ENCODE peak calls at places on chromosomes 16 and 17, in seven cellular contexts. K, L, Z, J, A, Q and I are unnamed samples.

GRCh38 chr16:59392911-59393310 is 658.8 kb upstream of the GOT2 start:
- DNase-seq in K (no peak), A (no peak), L (no peak), Q (no peak), Z (no peak), J (no peak), I (no peak)

GRCh38 chr16:86343111-86343642 is 167.2 kb upstream of the FOXF1 start:
- DNase-seq in L (no peak), Q (no peak), J (peak), A (no peak), K (no peak), Z (no peak), I (no peak)

GRCh38 chr16:89026121-89026612 is 49.2 kb upstream of the CBFA2T3 start:
- DNase-seq in A (no peak), J (no peak), K (no peak), Q (peak), L (no peak), Z (no peak), I (peak)

GRCh38 chr17:7313028-7313889 is 1.9 kb downstream of the GPS2 start:
- DNase-seq in A (peak), Q (peak), J (no peak), K (no peak), Z (no peak), L (peak), I (no peak)

GRCh38 chr17:60165976-60166375 is 16.2 kb downstream of the CA4 start:
- DNase-seq in A (no peak), J (no peak), L (no peak), Q (no peak), K (no peak), Z (no peak), I (no peak)

GRCh38 chr17:31495049-31495885 is 103.8 kb downstream of the RAB11FIP4 start:
- DNase-seq in Z (no peak), K (no peak), A (no peak), J (peak), Q (no peak), L (no peak), I (no peak)

GRCh38 chr17:19021622-19022083 is 17.1 kb upstream of the FAM83G start:
- DNase-seq in A (no peak), Z (no peak), L (no peak), Q (peak), J (no peak), K (no peak), I (no peak)

GRCh38 chr16:77459534-77460412 is 24.9 kb upstream of the ADAMTS18 start:
- DNase-seq in A (no peak), Q (no peak), J (no peak), L (no peak), Z (no peak), K (no peak), I (no peak)

GRCh38 chr17:14333506-14333905 is 32.6 kb downstream of the HS3ST3B1 start:
- DNase-seq in A (no peak), Q (no peak), L (no peak), K (no peak), J (no peak), Z (no peak), I (no peak)

GRCh38 chr17:9356488-9356911 is 219.1 kb downstream of the STX8 start:
- DNase-seq in L (no peak), Q (no peak), K (no peak), J (no peak), A (no peak), Z (no peak), I (no peak)

GRCh38 chr16:51355871-51356270 is 204.8 kb upstream of the SALL1 start:
- DNase-seq in J (no peak), K (no peak), A (no peak), Q (no peak), L (no peak), Z (no peak), I (no peak)

GRCh38 chr17:32565401-32565800 is 78.6 kb downstream of the CDK5R1 start:
- DNase-seq in A (peak), L (no peak), J (no peak), Z (no peak), K (no peak), Q (no peak), I (no peak)

GRCh38 chr17:79842656-79843474 is 3.6 kb upstream of the CBX4 start:
- DNase-seq in K (no peak), J (peak), Q (no peak), A (no peak), Z (no peak), L (no peak), I (no peak)

GRCh38 chr16:11396241-11397048 is 51.2 kb downstream of the RMI2 start:
- DNase-seq in A (peak), L (peak), K (peak), Q (peak), Z (peak), J (peak), I (no peak)

GRCh38 chr16:31409433-31409832 is 16.3 kb downstream of the ITGAD start:
- DNase-seq in L (no peak), Z (no peak), A (no peak), K (no peak), Q (no peak), J (no peak), I (no peak)

GRCh38 chr17:77905766-77906165 is 52.7 kb upstream of the TNRC6C start:
- DNase-seq in K (no peak), A (no peak), Z (no peak), Q (no peak), L (no peak), J (no peak), I (no peak)

GRCh38 chr16:73023752-73024570 is 24.0 kb downstream of the ZFHX3 start:
- DNase-seq in L (no peak), Q (no peak), Z (no peak), K (no peak), J (no peak), A (peak), I (no peak)

GRCh38 chr16:89687092-89687940 is 827 bp downstream of the CDK10 start:
- DNase-seq in A (peak), K (no peak), J (no peak), L (no peak), Z (no peak), Q (peak), I (peak)

GRCh38 chr17:37576281-37576680 is 32.9 kb downstream of the SYNRG start:
- DNase-seq in L (no peak), Z (no peak), Q (no peak), K (no peak), J (no peak), A (no peak), I (no peak)

GRCh38 chr17:48037036-48037881 is at the start of gene COPZ2:
- DNase-seq in Z (peak), J (peak), A (peak), Q (no peak), L (peak), K (no peak), I (no peak)
- TF ChIP-seq TAF1 in Z (no peak), J (no peak), A (no peak), Q (no peak), L (no peak), K (peak), I (no peak)

DNA sequence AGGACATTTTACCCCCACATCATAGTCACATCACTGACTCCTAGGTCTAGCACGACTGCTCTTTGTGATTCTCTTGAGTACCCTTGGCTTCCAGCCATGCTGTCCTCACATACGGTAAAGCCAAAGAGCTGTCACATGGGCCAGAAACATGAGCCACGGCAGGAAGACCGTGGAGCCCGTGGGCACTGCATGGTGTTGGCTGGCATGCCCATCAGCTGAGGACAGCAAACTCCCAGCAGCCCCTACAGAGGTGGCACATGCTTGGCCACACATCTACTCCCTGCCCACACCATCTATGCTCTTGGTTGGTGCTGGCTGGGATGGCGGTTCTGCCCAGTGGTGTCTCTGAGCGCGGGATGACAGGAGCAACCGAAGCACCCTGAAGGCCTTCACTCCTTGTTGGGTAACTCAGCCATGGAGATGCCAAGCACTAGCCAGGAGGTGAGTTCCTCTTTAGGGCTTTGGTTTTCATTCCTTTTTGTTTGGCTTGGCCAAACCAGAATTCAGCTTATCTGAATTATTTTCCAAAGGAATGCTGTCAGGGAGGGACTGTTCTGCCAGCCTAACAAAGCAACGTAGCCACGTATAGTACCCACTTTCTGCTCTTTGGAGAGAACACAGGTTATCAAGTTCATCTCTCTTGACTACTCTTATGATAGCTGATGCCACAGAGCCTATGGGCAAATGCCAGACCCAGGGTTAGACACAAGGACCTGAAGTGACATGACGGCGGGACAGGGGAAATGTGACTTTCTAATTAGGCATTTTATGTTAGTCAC is 10.0 kb downstream of the TNFAIP1 start:
- DNase-seq in Q (no peak), A (no peak), K (no peak), Z (no peak), L (no peak), J (no peak), I (no peak)
- TF ChIP-seq TAF1 in Q (no peak), A (no peak), K (no peak), Z (no peak), L (no peak), J (no peak), I (no peak)

GRCh38 chr16:49881890-49882289 is 26.0 kb upstream of the ZNF423 start:
- DNase-seq in J (no peak), K (no peak), Z (no peak), Q (no peak), L (no peak), A (no peak), I (no peak)

GRCh38 chr16:49875812-49876715 is 20.2 kb upstream of the ZNF423 start:
- DNase-seq in J (no peak), K (no peak), A (no peak), Q (no peak), L (no peak), Z (no peak), I (no peak)

GRCh38 chr16:49874613-49875237 is 18.8 kb upstream of the ZNF423 start:
- DNase-seq in K (no peak), Z (no peak), A (no peak), J (no peak), Q (no peak), L (no peak), I (no peak)

GRCh38 chr16:49876716-49877129 is 20.8 kb upstream of the ZNF423 start:
- DNase-seq in A (no peak), K (peak), J (peak), L (peak), Z (peak), Q (peak), I (no peak)
- TF ChIP-seq TAF1 in A (no peak), K (no peak), J (no peak), L (no peak), Z (no peak), Q (no peak), I (no peak)

GRCh38 chr16:53896711-53897110 is 192.8 kb downstream of the FTO start:
- DNase-seq in Z (no peak), Q (no peak), J (no peak), K (no peak), A (no peak), L (no peak), I (no peak)
- TF ChIP-seq TAF1 in Z (no peak), Q (no peak), J (no peak), K (no peak), A (no peak), L (no peak), I (no peak)

GRCh38 chr17:1606352-1606985 is 22.2 kb downstream of the SLC43A2 start:
- DNase-seq in K (no peak), A (no peak), Q (no peak), J (no peak), Z (no peak), L (no peak), I (no peak)

GRCh38 chr17:1607971-1608320 is 20.7 kb downstream of the SLC43A2 start:
- DNase-seq in Q (no peak), Z (no peak), J (no peak), A (no peak), K (no peak), L (no peak), I (no peak)

GRCh38 chr17:1605681-1606351 is 22.8 kb downstream of the SLC43A2 start:
- DNase-seq in L (no peak), J (no peak), Z (no peak), K (no peak), A (no peak), Q (no peak), I (no peak)

GRCh38 chr17:1601571-1601970 is 27.1 kb downstream of the SLC43A2 start:
- DNase-seq in K (no peak), A (no peak), Z (no peak), J (no peak), L (no peak), Q (no peak), I (no peak)

GRCh38 chr17:1604831-1605528 is 23.7 kb downstream of the SLC43A2 start:
- DNase-seq in K (no peak), Z (no peak), L (no peak), Q (no peak), J (no peak), A (peak), I (no peak)
- TF ChIP-seq TAF1 in K (no peak), Z (no peak), L (no peak), Q (no peak), J (no peak), A (no peak), I (no peak)

DNA sequence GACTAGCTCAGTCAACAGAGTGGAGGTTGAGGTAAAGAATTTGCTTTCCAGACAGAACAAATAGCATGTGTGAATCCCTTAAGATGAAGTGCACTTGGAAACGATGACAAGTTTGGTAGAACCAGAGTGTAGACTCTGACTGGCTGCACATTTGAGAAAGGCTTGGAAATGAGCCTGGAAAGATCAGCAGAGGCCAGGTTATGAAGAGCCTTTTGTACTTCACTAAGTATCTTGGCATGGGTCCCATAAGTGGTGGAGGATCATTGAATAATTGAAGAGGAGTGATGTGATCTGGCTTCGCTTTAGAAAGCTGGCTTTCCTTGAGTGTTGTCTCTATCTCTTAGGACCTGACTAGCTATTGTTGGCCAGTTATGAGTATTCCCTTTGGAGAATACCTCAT is 329.7 kb downstream of the UTP18 start:
- DNase-seq in L (no peak), A (no peak), K (no peak), J (no peak), Q (no peak), Z (no peak), I (no peak)
- TF ChIP-seq TAF1 in L (no peak), A (no peak), K (no peak), J (no peak), Q (no peak), Z (no peak), I (no peak)

GRCh38 chr16:61590577-61590976 is 445.7 kb downstream of the CDH8 start:
- DNase-seq in J (no peak), Q (no peak), L (no peak), A (no peak), K (no peak), Z (no peak), I (no peak)
- TF ChIP-seq TAF1 in J (no peak), Q (no peak), L (no peak), A (no peak), K (no peak), Z (no peak), I (no peak)

GRCh38 chr17:65235284-65235683 is 98.1 kb downstream of the RGS9 start:
- DNase-seq in A (no peak), Q (no peak), Z (no peak), J (no peak), K (no peak), L (no peak), I (no peak)
- TF ChIP-seq TAF1 in A (no peak), Q (no peak), Z (no peak), J (no peak), K (no peak), L (no peak), I (no peak)